ENCODE peak calls at places on chromosomes 11 and 22, in four cellular contexts. G, Q, S and H are unnamed samples.

GRCh38 chr11:123357990-123358827 is 71.9 kb upstream of the GRAMD1B start:
- DNase-seq in G (peak), Q (peak), S (peak), H (no peak)

GRCh38 chr11:64341851-64342791 is 2.1 kb downstream of the CCDC88B start:
- DNase-seq in G (peak), Q (peak), S (peak), H (peak)

GRCh38 chr11:24932110-24933000 is 435.5 kb downstream of the LUZP2 start:
- DNase-seq in G (peak), Q (peak), S (no peak), H (no peak)

GRCh38 chr11:61697093-61697492 is 16.9 kb downstream of the DAGLA start:
- DNase-seq in G (no peak), Q (no peak), S (no peak), H (no peak)

GRCh38 chr11:68146010-68146540 is 24.9 kb upstream of the CHKA start:
- DNase-seq in G (no peak), Q (peak), S (no peak), H (peak)

GRCh38 chr11:35615911-35616900 is 2.1 kb upstream of the FJX1 start:
- DNase-seq in G (peak), Q (peak), S (no peak), H (no peak)

GRCh38 chr11:30501744-30502143 is 84.4 kb downstream of the MPPED2 start:
- DNase-seq in G (no peak), Q (no peak), S (no peak), H (no peak)

GRCh38 chr11:57432714-57433163 is 5.8 kb upstream of the SLC43A3 start:
- DNase-seq in G (peak), Q (peak), S (no peak), H (peak)

GRCh38 chr22:33335611-33336279 is 277.6 kb upstream of the SYN3 start:
- DNase-seq in G (no peak), Q (no peak), S (no peak), H (no peak)

GRCh38 chr22:30280495-30280894 is 8.8 kb downstream of the CASTOR1 start:
- DNase-seq in G (no peak), Q (peak), S (no peak), H (no peak)

GRCh38 chr11:46914363-46914762 is 4.0 kb downstream of the LRP4 start:
- DNase-seq in G (no peak), Q (peak), S (no peak), H (no peak)

GRCh38 chr11:70481625-70482528 is 83.5 kb downstream of the CTTN start:
- DNase-seq in G (peak), Q (peak), S (no peak), H (no peak)

GRCh38 chr11:70483940-70484339 is 85.6 kb downstream of the CTTN start:
- DNase-seq in G (no peak), Q (no peak), S (no peak), H (no peak)

GRCh38 chr11:70485326-70486025 is 87.1 kb downstream of the CTTN start:
- DNase-seq in G (no peak), Q (no peak), S (no peak), H (no peak)

GRCh38 chr11:70482529-70482917 is 84.2 kb downstream of the CTTN start:
- DNase-seq in G (peak), Q (no peak), S (no peak), H (no peak)

GRCh38 chr11:70483077-70483861 is 84.9 kb downstream of the CTTN start:
- DNase-seq in G (peak), Q (peak), S (no peak), H (peak)
- TF ChIP-seq CTCF in G (peak), Q (peak), S (peak), H (peak)

GRCh38 chr22:44954113-44954512 is 55.7 kb downstream of the PHF21B start:
- DNase-seq in G (no peak), Q (no peak), S (no peak), H (no peak)

GRCh38 chr22:44955102-44955501 is 54.7 kb downstream of the PHF21B start:
- DNase-seq in G (no peak), Q (no peak), S (no peak), H (no peak)

GRCh38 chr22:44952863-44953790 is 56.7 kb downstream of the PHF21B start:
- DNase-seq in G (no peak), Q (no peak), S (no peak), H (no peak)

GRCh38 chr22:44956835-44957234 is 53.0 kb downstream of the PHF21B start:
- DNase-seq in G (no peak), Q (no peak), S (no peak), H (no peak)

GRCh38 chr22:44957267-44957905 is 52.4 kb downstream of the PHF21B start:
- DNase-seq in G (no peak), Q (no peak), S (no peak), H (no peak)
- TF ChIP-seq CTCF in G (peak), Q (no peak), S (peak), H (no peak)

GRCh38 chr11:108666373-108666772 is 1.5 kb downstream of the DDX10 start:
- DNase-seq in G (peak), Q (no peak), S (no peak), H (no peak)
- TF ChIP-seq CTCF in G (no peak), Q (no peak), S (no peak), H (no peak)

GRCh38 chr22:37154925-37155712 is 5.4 kb upstream of the IL2RB start:
- DNase-seq in G (peak), Q (no peak), S (no peak), H (no peak)
- TF ChIP-seq CTCF in G (no peak), Q (no peak), S (no peak), H (no peak)

DNA sequence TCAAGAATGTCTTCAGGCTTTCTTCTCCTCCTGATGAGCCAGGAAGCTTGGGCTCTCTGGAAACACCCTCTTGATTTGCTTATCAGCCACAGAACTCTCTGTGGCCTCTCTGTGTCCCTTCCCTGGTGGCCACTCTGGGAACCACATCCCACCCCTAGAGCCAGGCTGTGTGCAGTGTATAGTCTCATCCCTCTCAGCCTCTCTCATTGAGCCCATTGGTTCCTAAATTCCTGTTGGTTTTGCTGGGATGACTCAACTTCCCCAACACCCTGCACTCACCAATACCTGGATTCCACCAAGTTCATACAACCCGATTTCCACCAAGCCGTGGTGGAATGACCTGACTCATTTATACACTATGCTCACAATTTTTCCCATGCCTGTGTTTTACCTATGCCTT is 5.2 kb downstream of the IRAG1 start:
- DNase-seq in G (no peak), Q (no peak), S (no peak), H (no peak)
- TF ChIP-seq CTCF in G (peak), Q (peak), S (peak), H (peak)

DNA sequence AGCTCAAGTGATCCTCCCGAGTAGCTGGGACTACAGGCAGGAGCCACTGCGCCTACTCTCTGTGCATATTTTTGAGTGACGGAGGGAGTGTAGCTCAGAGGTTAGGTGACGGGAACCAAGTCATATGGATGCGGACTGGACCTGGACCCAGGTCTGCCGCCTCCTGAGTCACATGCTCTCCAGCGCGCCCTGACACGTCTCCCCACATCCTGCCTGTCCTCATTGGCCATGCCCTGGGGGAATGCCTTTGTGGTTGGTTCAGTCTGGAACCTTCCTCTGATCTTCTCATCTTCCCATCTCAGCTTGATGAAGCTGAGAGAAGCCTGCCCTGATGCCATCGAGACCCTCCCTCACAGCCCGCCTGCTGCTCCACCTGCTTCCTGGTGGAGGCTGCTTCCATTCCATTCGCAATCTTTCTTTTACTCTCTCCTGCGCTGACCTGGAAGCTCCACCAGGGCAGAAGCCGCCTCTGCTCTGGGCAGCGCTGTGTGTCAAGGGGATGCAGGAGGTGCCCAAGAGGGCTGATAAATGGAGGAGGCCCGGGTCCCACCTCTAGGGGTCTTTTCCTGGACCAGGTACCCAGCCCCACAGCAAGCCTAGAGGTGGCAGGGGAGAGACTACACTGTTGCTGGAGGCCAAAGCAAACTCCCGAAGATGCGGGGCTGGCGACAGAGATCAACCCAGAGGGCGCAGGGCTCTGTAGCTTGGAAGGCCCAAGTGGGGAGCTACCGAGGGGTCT is 13.9 kb upstream of the BAIAP2L2 start:
- DNase-seq in G (no peak), Q (no peak), S (no peak), H (no peak)
- TF ChIP-seq CTCF in G (no peak), Q (no peak), S (no peak), H (no peak)

GRCh38 chr11:119622454-119623143 is 106.4 kb downstream of the NECTIN1 start:
- DNase-seq in G (no peak), Q (no peak), S (no peak), H (no peak)

GRCh38 chr11:119626197-119626909 is 102.6 kb downstream of the NECTIN1 start:
- DNase-seq in G (no peak), Q (no peak), S (no peak), H (no peak)

GRCh38 chr11:119625206-119625988 is 103.6 kb downstream of the NECTIN1 start:
- DNase-seq in G (peak), Q (no peak), S (no peak), H (no peak)

GRCh38 chr11:119623682-119624081 is 105.3 kb downstream of the NECTIN1 start:
- DNase-seq in G (no peak), Q (no peak), S (no peak), H (no peak)

GRCh38 chr11:119624102-119624615 is 104.8 kb downstream of the NECTIN1 start:
- DNase-seq in G (no peak), Q (no peak), S (no peak), H (no peak)
- TF ChIP-seq CTCF in G (peak), Q (peak), S (peak), H (peak)